ENCODE peak calls at places on chromosome 1, in five cellular contexts. P is fibroblast of mammary gland; N is left lobe of liver; Y is stimulated activated CD4-positive, alpha-beta T cell treated with anti-CD3 and anti-CD28 coated beads, TNF-alpha, amount 100 ng/mL, for 4 hours; R is ELF-1. U is an unnamed sample.
A peak's percentile ranks its signal among the peaks of the same experiment; 100 is the strongest.

GRCh38 chr1:96695954-96696353 is 25.6 kb upstream of the PTBP2 start:
- DNase-seq in P (no peak), N (no peak), Y (no peak), R (no peak), U (no peak)

GRCh38 chr1:244163861-244164562 is 112.9 kb downstream of the ZBTB18 start:
- DNase-seq in P (peak; percentile 93), N (no peak), Y (no peak), R (peak; percentile 58), U (no peak)

GRCh38 chr1:31297273-31298247 is 728 bp downstream of the ZCCHC17 start:
- DNase-seq in P (peak; percentile 28), N (no peak), Y (peak; percentile 2), R (peak; percentile 31), U (peak; percentile 15)

GRCh38 chr1:21596628-21597027 is 72.5 kb downstream of the RAP1GAP start:
- DNase-seq in P (no peak), N (no peak), Y (no peak), R (no peak), U (no peak)

GRCh38 chr1:33820804-33821203 is 43.1 kb upstream of the HMGB4 start:
- DNase-seq in P (no peak), N (no peak), Y (no peak), R (no peak), U (no peak)

GRCh38 chr1:202010042-202011015 is at the start of gene ELF3:
- DNase-seq in P (no peak), N (peak; percentile 97), Y (no peak), R (peak; percentile 98), U (peak; percentile 94)

GRCh38 chr1:107574044-107574443 is 390.9 kb downstream of the VAV3 start:
- DNase-seq in P (no peak), N (no peak), Y (no peak), R (no peak), U (no peak)

GRCh38 chr1:7529917-7530316 is 241.2 kb upstream of the VAMP3 start:
- DNase-seq in P (no peak), N (no peak), Y (no peak), R (no peak), U (no peak)

GRCh38 chr1:154193821-154194220 is 1.9 kb upstream of the TPM3 start:
- DNase-seq in P (peak; percentile 36), N (peak; percentile 65), Y (no peak), R (no peak), U (peak; percentile 49)

GRCh38 chr1:105343317-105343716 is 1593.6 kb downstream of the AMY1C start:
- DNase-seq in P (no peak), N (no peak), Y (no peak), R (no peak), U (no peak)

U was measured in NCI-H146.